ENCODE peak calls at places on chromosomes 3 and 15, in eight cellular contexts. V is tibial artery; Q is left ventricle myocardium inferior; Z is colonic mucosa; Y is CD8-positive, alpha-beta T cell; F is osteoblast; N is tibial nerve; X is heart left ventricle. L is an unnamed sample. For H3K4me1, the result is how much of the 10 kb centered on the place peaks cover.

GRCh38 chr3:58093573-58094195 is 85.5 kb downstream of the FLNB start:
- DNase-seq in V (no peak), N (no peak), X (no peak), Q (no peak), F (peak), Z (no peak), Y (no peak), L (no peak)

GRCh38 chr3:127849368-127849767 is 27.1 kb upstream of the MGLL start:
- DNase-seq in Q (no peak), X (no peak), F (no peak), N (no peak), Z (no peak), Y (no peak), V (no peak), L (no peak)

GRCh38 chr15:91871138-91871537 is 17.6 kb downstream of the SLCO3A1 start:
- DNase-seq in Q (no peak), Y (no peak), V (no peak), F (no peak), N (no peak), X (no peak), Z (no peak), L (no peak)

GRCh38 chr15:62482715-62483429 is 317.8 kb upstream of the C2CD4B start:
- DNase-seq in X (no peak), N (no peak), F (peak), Y (no peak), Z (no peak), Q (no peak), V (no peak), L (no peak)

GRCh38 chr3:182530316-182530715 is 263.0 kb upstream of the ATP11B start:
- DNase-seq in X (no peak), Q (no peak), F (no peak), Z (no peak), N (no peak), Y (no peak), V (no peak), L (no peak)

GRCh38 chr3:188432826-188433525 is 279.0 kb downstream of the LPP start:
- DNase-seq in N (no peak), Y (no peak), Q (no peak), Z (peak), F (no peak), V (no peak), X (no peak), L (no peak)

GRCh38 chr15:77985031-77985930 is 92.2 kb downstream of the TBC1D2B start:
- DNase-seq in F (no peak), Z (no peak), X (no peak), N (no peak), Y (no peak), Q (no peak), V (peak), L (no peak)

GRCh38 chr3:39250116-39250747 is 29.6 kb downstream of the CX3CR1 start:
- DNase-seq in N (no peak), X (no peak), F (no peak), Y (no peak), V (no peak), Z (no peak), Q (no peak), L (no peak)

GRCh38 chr15:45201557-45202246 is 13.9 kb upstream of the SHF start:
- DNase-seq in F (no peak), V (no peak), Z (no peak), Q (no peak), Y (no peak), X (no peak), N (no peak), L (no peak)

GRCh38 chr3:141085331-141086047 is 34.3 kb downstream of the SPSB4 start:
- DNase-seq in Q (peak), F (peak), X (no peak), V (no peak), N (no peak), Z (no peak), Y (no peak), L (no peak)

GRCh38 chr15:97652700-97653167 is 307.8 kb upstream of the ARRDC4 start:
- DNase-seq in Y (no peak), V (no peak), N (no peak), Z (no peak), Q (peak), X (peak), F (no peak), L (no peak)

GRCh38 chr3:16203031-16203430 is 28.6 kb downstream of the GALNT15 start:
- DNase-seq in Y (no peak), Q (no peak), V (no peak), F (peak), Z (no peak), X (no peak), N (no peak), L (no peak)

GRCh38 chr3:16802382-16802781 is 82.4 kb upstream of the PLCL2 start:
- DNase-seq in F (no peak), N (no peak), Q (no peak), V (no peak), Y (no peak), X (no peak), Z (no peak), L (no peak)

GRCh38 chr3:52842424-52842823 is 7.6 kb upstream of the MUSTN1 start:
- DNase-seq in Z (no peak), Y (no peak), X (peak), V (peak), F (no peak), Q (peak), N (no peak), L (no peak)

GRCh38 chr15:66312144-66312543 is 18.8 kb downstream of the DIS3L start:
- DNase-seq in Y (no peak), Q (no peak), Z (no peak), V (no peak), X (no peak), N (no peak), F (no peak), L (no peak)

GRCh38 chr3:158405507-158405906 is 165.5 kb upstream of the MLF1 start:
- DNase-seq in X (no peak), V (no peak), Z (no peak), F (no peak), Q (no peak), Y (no peak), N (no peak), L (no peak)

GRCh38 chr3:105527949-105528348 is 161.2 kb downstream of the ALCAM start:
- DNase-seq in F (peak), N (no peak), V (no peak), Y (no peak), Z (no peak), X (no peak), Q (no peak), L (no peak)

DNA sequence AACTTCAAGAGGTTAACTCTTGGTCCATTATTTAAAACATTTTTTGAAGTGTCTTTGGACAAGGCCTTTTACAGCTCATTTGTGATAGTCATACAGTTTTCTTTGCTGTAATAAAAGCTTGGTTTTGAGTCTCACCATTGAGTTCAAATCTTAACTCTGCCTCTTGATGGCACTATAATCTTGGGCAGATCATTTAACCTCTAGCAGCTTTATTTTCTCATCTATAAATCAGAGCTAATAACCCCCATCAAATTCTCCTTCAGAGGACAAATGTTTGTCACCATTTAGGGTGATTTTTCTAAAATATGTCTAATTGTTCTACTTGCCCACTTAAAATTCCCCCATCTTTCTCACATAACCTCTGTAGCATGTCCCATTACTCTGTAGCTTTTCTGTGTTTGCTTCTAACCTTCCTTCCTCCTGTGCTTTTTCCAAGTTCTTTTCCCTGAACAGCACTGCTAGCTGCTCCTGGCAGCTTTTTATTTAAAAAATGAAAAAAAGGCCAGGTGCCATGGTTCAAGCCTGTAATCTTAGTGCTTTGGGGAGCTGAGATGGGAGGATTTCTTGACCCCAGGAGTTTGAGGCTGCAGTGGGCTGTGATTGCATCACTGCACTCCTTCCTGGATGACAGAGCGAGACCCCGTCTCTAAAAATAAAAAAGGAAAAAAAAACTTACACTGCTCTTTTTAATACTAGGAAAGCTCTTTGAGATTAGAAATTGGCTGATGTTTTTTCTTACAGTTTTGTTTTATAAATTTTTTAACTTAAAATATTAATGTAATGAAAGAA is 28.5 kb downstream of the UBE2E1 start:
- DNase-seq in F (peak), V (no peak), Y (no peak), X (no peak), Q (no peak), N (no peak), Z (no peak), L (no peak)
- TF ChIP-seq CTCF in F (peak), V (no peak), Y (no peak), X (peak), Q (peak), N (no peak), Z (no peak), L (peak)

GRCh38 chr3:71573181-71573580 is 10.3 kb downstream of the FOXP1 start:
- DNase-seq in Y (no peak), N (no peak), X (no peak), Z (no peak), F (no peak), V (no peak), Q (no peak), L (no peak)

GRCh38 chr3:71565976-71566375 is 17.6 kb downstream of the FOXP1 start:
- DNase-seq in Y (no peak), V (no peak), F (no peak), N (no peak), Q (no peak), X (no peak), Z (no peak), L (no peak)

GRCh38 chr3:71568217-71568616 is 15.3 kb downstream of the FOXP1 start:
- DNase-seq in V (no peak), F (no peak), N (no peak), Z (no peak), Q (no peak), Y (no peak), X (no peak), L (no peak)

GRCh38 chr3:71566776-71567175 is 16.8 kb downstream of the FOXP1 start:
- DNase-seq in N (no peak), Y (no peak), F (no peak), V (no peak), X (no peak), Q (no peak), Z (no peak), L (no peak)

GRCh38 chr3:71570453-71571038 is 13.0 kb downstream of the FOXP1 start:
- DNase-seq in N (no peak), Z (no peak), F (no peak), X (no peak), Y (no peak), V (no peak), Q (no peak), L (no peak)
- H3K4me1 ChIP-seq in N (under half), Z (under half), F (under half), X (under half), Y (under half), V (under half), Q (under half), L (under half)

DNA sequence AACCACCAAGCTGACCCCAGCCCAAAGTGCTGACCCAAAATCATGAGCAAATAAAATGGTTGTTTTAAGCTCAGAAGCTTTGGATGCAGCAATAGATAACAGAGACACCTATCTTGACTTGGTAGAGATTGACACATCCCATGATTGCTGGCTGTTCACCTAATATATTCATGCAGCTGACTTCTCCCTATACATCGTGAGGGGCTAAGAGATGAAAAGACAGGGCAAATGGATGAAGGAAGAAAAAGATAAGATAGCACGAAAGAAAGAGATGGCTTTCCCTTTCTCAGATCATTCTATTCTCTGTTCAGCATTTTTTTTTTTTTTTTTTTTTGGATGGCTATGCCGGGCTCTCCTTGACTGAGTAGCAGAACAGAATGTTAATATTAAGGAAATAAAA is 141.5 kb upstream of the ADAMTS9 start:
- DNase-seq in Y (no peak), X (no peak), Z (no peak), N (no peak), Q (no peak), V (no peak), F (no peak), L (no peak)
- TF ChIP-seq CTCF in Y (no peak), X (no peak), Z (no peak), N (no peak), Q (no peak), V (no peak), F (no peak), L (no peak)

DNA sequence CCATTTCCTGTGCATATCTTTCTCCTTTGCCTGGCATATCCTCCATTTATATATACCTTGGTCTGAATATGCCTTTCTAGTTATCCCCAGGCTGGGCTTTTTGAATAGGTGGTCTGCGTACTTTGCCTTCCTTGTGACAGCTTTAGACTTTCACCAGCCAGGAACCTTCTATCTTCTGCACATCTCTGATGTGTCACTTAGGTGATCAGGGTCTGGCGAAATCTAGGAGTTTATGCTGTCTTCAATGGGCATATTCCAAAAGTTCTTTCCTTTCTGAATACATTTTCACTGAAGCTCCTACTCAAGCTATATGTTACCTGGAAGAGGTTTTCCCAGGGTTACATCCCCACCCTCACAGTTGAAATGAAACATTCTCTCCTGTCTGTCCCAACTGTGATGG is 27.8 kb upstream of the ST3GAL6 start:
- DNase-seq in V (no peak), Z (no peak), N (no peak), F (no peak), Y (no peak), X (no peak), Q (no peak), L (no peak)
- H3K4me1 ChIP-seq in V (under half), Z (under half), N (under half), F (under half), Y (under half), X (under half), Q (half or more), L (under half)

DNA sequence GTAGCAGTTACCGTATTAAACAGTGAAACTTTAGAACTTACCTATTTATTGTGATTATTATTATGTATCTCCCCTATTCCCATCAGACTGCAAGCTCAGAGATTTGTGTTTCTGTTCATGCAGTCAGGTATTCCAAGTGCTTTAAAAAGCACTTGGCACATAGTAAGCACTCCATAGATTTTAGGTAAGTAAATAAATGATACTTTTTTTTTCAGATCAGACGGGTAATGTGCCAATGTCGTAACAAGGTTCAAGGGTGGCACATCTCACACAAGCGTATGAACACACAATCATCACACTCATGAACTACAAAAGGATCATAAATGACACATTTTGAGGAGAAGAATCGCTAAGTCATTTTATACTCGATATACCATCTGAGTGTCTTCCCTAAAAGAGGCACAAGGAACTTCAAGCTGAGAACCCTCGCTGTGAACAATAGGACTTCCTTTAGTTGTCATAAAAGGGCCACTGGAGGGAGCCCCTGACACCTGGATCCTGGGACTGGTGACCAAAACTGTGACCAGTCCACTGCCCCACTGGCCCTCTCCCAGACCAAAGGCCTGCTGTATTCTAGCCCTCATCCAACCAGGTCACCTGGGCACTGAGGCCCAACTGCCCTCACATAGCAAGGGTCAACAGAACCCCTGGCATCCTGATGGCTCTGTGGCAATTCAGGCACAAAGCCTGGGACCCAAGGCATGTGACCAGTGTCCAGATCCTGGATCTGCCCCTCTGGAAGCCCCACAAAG is 32.1 kb downstream of the KIF9 start:
- DNase-seq in V (no peak), X (peak), F (peak), Z (peak), Y (no peak), Q (peak), N (peak), L (no peak)
- TF ChIP-seq CTCF in V (peak), X (peak), F (peak), Z (no peak), Y (no peak), Q (peak), N (peak), L (no peak)

DNA sequence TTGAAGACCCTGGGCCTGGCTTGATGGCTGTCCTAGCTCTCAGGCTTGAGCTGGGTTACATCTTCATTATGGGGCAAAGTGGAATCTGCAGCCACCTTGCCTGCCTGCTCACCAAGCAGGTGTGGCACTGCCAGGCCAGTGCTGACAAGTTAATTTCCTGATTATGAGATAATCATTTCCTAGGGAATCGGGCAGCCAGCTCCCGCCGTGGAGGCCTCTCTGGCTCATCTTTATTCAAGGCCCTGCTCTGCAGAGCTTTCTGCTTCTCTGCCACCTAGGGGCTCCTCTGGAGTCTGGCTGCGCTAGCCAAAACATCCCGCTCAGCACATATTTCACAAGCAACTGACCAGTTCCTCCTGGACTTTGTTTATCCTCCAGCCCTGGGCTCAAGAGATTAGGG is 9.9 kb downstream of the LOXL1 start:
- DNase-seq in V (peak), N (no peak), Y (no peak), Z (no peak), Q (no peak), X (no peak), F (peak), L (peak)
- H3K4me1 ChIP-seq in V (under half), N (under half), Y (under half), Z (under half), Q (half or more), X (half or more), F (half or more), L (half or more)

DNA sequence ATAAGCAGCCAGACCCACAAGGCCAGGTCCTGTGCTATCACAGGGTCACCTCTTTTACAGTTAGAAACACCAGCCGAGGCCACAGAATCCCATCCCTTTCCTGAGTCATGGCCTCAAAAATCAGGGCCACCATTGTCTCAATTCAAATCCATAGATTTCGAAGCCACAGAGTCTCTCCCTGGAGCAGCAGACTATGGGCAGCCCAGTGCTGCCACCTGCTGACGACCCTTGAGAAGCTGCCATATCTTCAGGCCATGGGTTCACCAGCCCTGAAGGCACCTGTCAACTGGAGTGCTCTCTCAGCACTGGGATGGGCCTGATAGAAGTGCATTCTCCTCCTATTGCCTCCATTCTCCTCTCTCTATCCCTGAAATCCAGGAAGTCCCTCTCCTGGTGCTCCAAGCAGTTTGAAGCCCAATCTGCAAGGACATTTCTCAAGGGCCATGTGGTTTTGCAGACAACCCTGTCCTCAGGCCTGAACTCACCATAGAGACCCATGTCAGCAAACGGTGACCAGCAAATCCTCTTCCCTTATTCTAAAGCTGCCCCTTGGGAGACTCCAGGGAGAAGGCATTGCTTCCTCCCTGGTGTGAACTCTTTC is 39.6 kb downstream of the TGM4 start:
- DNase-seq in Z (peak), X (peak), N (no peak), F (no peak), Q (peak), V (peak), Y (peak), L (no peak)
- TF ChIP-seq CTCF in Z (peak), X (peak), N (peak), F (peak), Q (peak), V (peak), Y (peak), L (peak)

GRCh38 chr15:59349715-59350420 is 22.8 kb downstream of the MYO1E start:
- DNase-seq in X (peak), Q (no peak), V (no peak), Y (no peak), Z (no peak), F (peak), N (no peak), L (no peak)

GRCh38 chr15:59345326-59345725 is 27.3 kb downstream of the MYO1E start:
- DNase-seq in Q (no peak), F (no peak), Z (no peak), V (no peak), N (no peak), X (no peak), Y (no peak), L (no peak)

GRCh38 chr15:59346951-59347350 is 25.7 kb downstream of the MYO1E start:
- DNase-seq in X (no peak), V (no peak), Y (no peak), Q (no peak), N (no peak), F (no peak), Z (no peak), L (no peak)

GRCh38 chr15:59350421-59350732 is 22.3 kb downstream of the MYO1E start:
- DNase-seq in V (no peak), Z (no peak), Q (no peak), N (no peak), X (no peak), F (no peak), Y (no peak), L (no peak)

DNA sequence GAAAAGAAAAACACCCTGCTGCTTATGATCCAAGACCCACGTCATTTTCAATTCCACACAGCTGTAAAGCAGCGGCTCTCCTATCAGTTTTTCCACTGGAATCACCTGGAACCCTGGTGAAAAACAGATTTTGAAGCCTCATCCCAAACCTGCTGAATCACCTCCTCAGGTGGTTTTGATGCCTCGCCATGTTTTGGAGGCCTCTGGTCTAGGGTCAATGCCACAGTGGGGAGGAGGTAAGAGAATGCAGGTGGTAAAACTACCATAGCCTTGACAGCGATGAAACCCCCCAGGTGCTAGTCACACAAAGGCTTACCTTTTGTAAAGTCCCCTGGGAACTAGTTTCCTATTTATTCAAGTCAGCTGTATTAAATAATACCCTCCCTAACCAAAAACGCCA is 24.8 kb downstream of the MYO1E start:
- DNase-seq in X (no peak), F (no peak), V (no peak), N (no peak), Y (no peak), Q (no peak), Z (no peak), L (no peak)
- H3K4me1 ChIP-seq in X (half or more), F (under half), V (under half), N (under half), Y (under half), Q (half or more), Z (under half), L (under half)

GRCh38 chr3:168511428-168512014 is 415.8 kb upstream of the GOLIM4 start:
- DNase-seq in F (no peak), Z (no peak), Q (no peak), X (no peak), V (no peak), N (no peak), Y (no peak), L (no peak)
- TF ChIP-seq CTCF in F (peak), Z (peak), Q (peak), X (peak), V (no peak), N (peak), Y (no peak), L (peak)